ENCODE peak calls at places on chromosomes 3 and 15, in eight cellular contexts. X, R, D, S, M, L, F and P are unnamed samples.

GRCh38 chr3:169083126-169083525 is 580.4 kb downstream of the MECOM start:
- DNase-seq in X (no peak), R (no peak), D (no peak), S (no peak), M (no peak), L (no peak), F (no peak), P (no peak)

GRCh38 chr15:48811325-48811938 is 563 bp upstream of the CEP152 start:
- DNase-seq in X (no peak), R (no peak), D (no peak), S (no peak), M (no peak), L (peak; percentile 11), F (peak; percentile 55), P (no peak)

GRCh38 chr15:66306381-66306780 is 13.0 kb downstream of the DIS3L start:
- DNase-seq in X (no peak), R (no peak), D (no peak), S (no peak), M (no peak), L (no peak), F (no peak), P (no peak)

GRCh38 chr3:111895079-111895478 is 36.0 kb downstream of the PHLDB2 start:
- DNase-seq in X (no peak), R (no peak), D (no peak), S (no peak), M (no peak), L (peak; percentile 27), F (no peak), P (no peak)

GRCh38 chr3:56990295-56991015 is 70.0 kb upstream of the SPATA12 start:
- DNase-seq in X (no peak), R (no peak), D (no peak), S (no peak), M (no peak), L (no peak), F (no peak), P (no peak)

GRCh38 chr3:151955356-151955755 is 81.9 kb downstream of the SUCNR1 start:
- DNase-seq in X (no peak), R (no peak), D (no peak), S (no peak), M (no peak), L (no peak), F (no peak), P (no peak)

GRCh38 chr3:141323936-141324704 is 44.2 kb upstream of the ZBTB38 start:
- DNase-seq in X (no peak), R (no peak), D (no peak), S (no peak), M (no peak), L (no peak), F (no peak), P (no peak)

GRCh38 chr3:51975857-51976549 is 1.1 kb downstream of the ABHD14A start:
- DNase-seq in X (peak; percentile 91), R (peak; percentile 69), D (no peak), S (peak; percentile 66), M (no peak), L (peak; percentile 76), F (peak; percentile 82), P (no peak)

GRCh38 chr15:50458301-50458700 is 34.1 kb downstream of the USP8 start:
- DNase-seq in X (no peak), R (no peak), D (no peak), S (no peak), M (no peak), L (no peak), F (no peak), P (no peak)

GRCh38 chr3:158434412-158435038 is 136.5 kb upstream of the MLF1 start:
- DNase-seq in X (peak; percentile 62), R (peak; percentile 48), D (no peak), S (peak; percentile 59), M (peak; percentile 21), L (peak; percentile 79), F (peak; percentile 83), P (peak; percentile 16)

GRCh38 chr3:16329036-16329791 is 64.2 kb downstream of the OXNAD1 start:
- DNase-seq in X (no peak), R (no peak), D (no peak), S (no peak), M (no peak), L (no peak), F (peak; percentile 29), P (no peak)

GRCh38 chr3:2354702-2355101 is 256.0 kb downstream of the CNTN4 start:
- DNase-seq in X (no peak), R (no peak), D (no peak), S (no peak), M (no peak), L (peak; percentile 54), F (peak; percentile 64), P (no peak)

GRCh38 chr3:21752749-21753347 is 1.8 kb upstream of the ZNF385D start:
- DNase-seq in X (no peak), R (no peak), D (no peak), S (peak; percentile 19), M (no peak), L (peak; percentile 75), F (no peak), P (peak; percentile 39)

GRCh38 chr3:177561365-177561764 is 364.1 kb upstream of the TBL1XR1 start:
- DNase-seq in X (no peak), R (no peak), D (no peak), S (no peak), M (no peak), L (no peak), F (no peak), P (no peak)

GRCh38 chr3:15409239-15409638 is 18.1 kb downstream of the METTL6 start:
- DNase-seq in X (no peak), R (no peak), D (no peak), S (no peak), M (no peak), L (no peak), F (no peak), P (no peak)

GRCh38 chr3:49022751-49023171 is 840 bp downstream of the NDUFAF3 start:
- DNase-seq in X (peak; percentile 70), R (no peak), D (no peak), S (no peak), M (no peak), L (no peak), F (peak; percentile 65), P (no peak)

GRCh38 chr3:183108002-183108449 is 8.7 kb upstream of the MCCC1 start:
- DNase-seq in X (no peak), R (no peak), D (no peak), S (no peak), M (no peak), L (no peak), F (no peak), P (no peak)

GRCh38 chr15:65512807-65513416 is 4.6 kb downstream of the DPP8 start:
- DNase-seq in X (peak; percentile 90), R (no peak), D (no peak), S (peak; percentile 40), M (no peak), L (no peak), F (no peak), P (no peak)

GRCh38 chr3:15647629-15648167 is 46.2 kb downstream of the BTD start:
- DNase-seq in X (no peak), R (no peak), D (no peak), S (no peak), M (peak; percentile 90), L (no peak), F (no peak), P (peak; percentile 78)

GRCh38 chr3:64426551-64426950 is 201.3 kb upstream of the PRICKLE2 start:
- DNase-seq in X (no peak), R (no peak), D (no peak), S (no peak), M (no peak), L (no peak), F (no peak), P (no peak)

GRCh38 chr3:8996681-8997121 is 33.4 kb upstream of the RAD18 start:
- DNase-seq in X (peak; percentile 85), R (no peak), D (no peak), S (peak; percentile 39), M (peak; percentile 11), L (peak; percentile 46), F (peak; percentile 80), P (peak; percentile 16)

GRCh38 chr3:72263223-72264015 is 478.5 kb upstream of the PROK2 start:
- DNase-seq in X (no peak), R (no peak), D (no peak), S (no peak), M (no peak), L (no peak), F (no peak), P (no peak)
- TF ChIP-seq CTCF in X (no peak), R (no peak), D (no peak), S (no peak), M (no peak), L (no peak), F (no peak), P (no peak)

GRCh38 chr3:101829878-101830277 is 19.4 kb upstream of the NFKBIZ start:
- DNase-seq in X (no peak), R (no peak), D (no peak), S (no peak), M (no peak), L (no peak), F (no peak), P (no peak)

GRCh38 chr3:101836907-101837598 is 12.3 kb upstream of the NFKBIZ start:
- DNase-seq in X (no peak), R (no peak), D (no peak), S (no peak), M (no peak), L (no peak), F (no peak), P (peak; percentile 54)

GRCh38 chr3:101836160-101836559 is 13.2 kb upstream of the NFKBIZ start:
- DNase-seq in X (no peak), R (no peak), D (no peak), S (no peak), M (no peak), L (no peak), F (no peak), P (no peak)

GRCh38 chr3:101835676-101836075 is 13.6 kb upstream of the NFKBIZ start:
- DNase-seq in X (no peak), R (no peak), D (no peak), S (no peak), M (no peak), L (no peak), F (no peak), P (no peak)

GRCh38 chr3:101833446-101833974 is 15.8 kb upstream of the NFKBIZ start:
- DNase-seq in X (no peak), R (no peak), D (no peak), S (no peak), M (no peak), L (no peak), F (no peak), P (no peak)
- H3K4me3 ChIP-seq in X (no peak overlapping the region), R (no peak overlapping the region), D (no peak overlapping the region), S (no peak overlapping the region), M (no peak overlapping the region), L (no peak overlapping the region), F (no peak overlapping the region), P (no peak overlapping the region)

DNA sequence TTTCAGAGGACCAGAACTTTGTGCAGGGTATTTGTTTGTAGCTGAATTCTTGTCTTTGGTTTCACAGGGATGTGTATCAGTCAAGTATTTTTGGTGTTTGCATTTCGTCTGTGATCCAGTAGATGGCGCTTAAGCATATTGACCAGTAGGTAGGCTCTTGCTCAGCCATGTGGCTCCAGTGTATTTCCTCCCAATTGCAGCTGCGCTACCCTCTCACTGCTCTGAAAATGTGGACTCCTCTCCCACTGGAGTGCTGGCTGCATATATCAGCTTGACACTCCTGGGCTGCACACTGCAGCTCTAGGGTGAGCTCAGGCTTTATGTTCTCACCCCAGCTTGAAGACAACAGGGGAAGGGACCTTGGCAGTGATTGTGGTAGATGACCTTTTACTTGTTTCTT is 1264.3 kb upstream of the ALCAM start:
- DNase-seq in X (no peak), R (no peak), D (no peak), S (no peak), M (peak; percentile 8), L (peak; percentile 68), F (peak; percentile 78), P (no peak)
- TF ChIP-seq CTCF in X (no peak), R (no peak), D (peak; percentile 69), S (no peak), M (peak; percentile 65), L (peak; percentile 64), F (peak; percentile 84), P (no peak)

GRCh38 chr3:38966956-38967795 is 84.6 kb downstream of the SCN11A start:
- DNase-seq in X (no peak), R (no peak), D (no peak), S (no peak), M (no peak), L (peak; percentile 11), F (no peak), P (no peak)
- H3K4me3 ChIP-seq in X (no peak overlapping the region), R (no peak overlapping the region), D (no peak overlapping the region), S (no peak overlapping the region), M (no peak overlapping the region), L (no peak overlapping the region), F (no peak overlapping the region), P (no peak overlapping the region)